ENCODE peak calls at places on chromosomes 13 and 19, in four cellular contexts. One of them, this sample, is unnamed.

GRCh38 chr19:21117041-21117907 is 24.6 kb upstream of the ZNF431 start:
- DNase-seq in GF-D8: no peak
- DNase-seq in left lobe of liver: no peak
- DNase-seq in cortex of kidney: no peak
- DNase-seq in this sample: no peak

GRCh38 chr19:49502866-49503581 is 6.8 kb downstream of the RPS11 start:
- DNase-seq in cortex of kidney: no peak
- DNase-seq in left lobe of liver: no peak
- DNase-seq in GF-D8: no peak
- DNase-seq in this sample: peak; percentile 75

GRCh38 chr13:78852709-78853108 is 193.8 kb upstream of the OBI1 start:
- DNase-seq in cortex of kidney: no peak
- DNase-seq in GF-D8: no peak
- DNase-seq in left lobe of liver: no peak
- DNase-seq in this sample: no peak

GRCh38 chr13:66835040-66835628 is 395.0 kb downstream of the PCDH9 start:
- DNase-seq in cortex of kidney: no peak
- DNase-seq in GF-D8: no peak
- DNase-seq in left lobe of liver: peak; percentile 78
- DNase-seq in this sample: peak; percentile 58

GRCh38 chr19:56350416-56351045 is 35.9 kb upstream of the ZSCAN5A start:
- DNase-seq in left lobe of liver: no peak
- DNase-seq in GF-D8: peak; percentile 11
- DNase-seq in cortex of kidney: no peak
- DNase-seq in this sample: peak; percentile 50

GRCh38 chr19:8069116-8069973 is 16.8 kb downstream of the CCL25 start:
- DNase-seq in left lobe of liver: no peak
- DNase-seq in cortex of kidney: no peak
- DNase-seq in GF-D8: no peak
- DNase-seq in this sample: peak; percentile 50

GRCh38 chr19:3554254-3555083 is 2.9 kb downstream of the MFSD12 start:
- DNase-seq in cortex of kidney: no peak
- DNase-seq in GF-D8: no peak
- DNase-seq in left lobe of liver: no peak
- DNase-seq in this sample: no peak

GRCh38 chr19:1087813-1088418 is 7.3 kb downstream of the POLR2E start:
- DNase-seq in left lobe of liver: no peak
- DNase-seq in GF-D8: peak; percentile 92
- DNase-seq in cortex of kidney: no peak
- DNase-seq in this sample: peak; percentile 70

GRCh38 chr19:51531349-51532315 is at the start of gene SIGLEC6:
- DNase-seq in cortex of kidney: no peak
- DNase-seq in GF-D8: peak; percentile 80
- DNase-seq in left lobe of liver: no peak
- DNase-seq in this sample: peak; percentile 44

GRCh38 chr13:22402682-22403081 is 731.8 kb downstream of the FGF9 start:
- DNase-seq in left lobe of liver: no peak
- DNase-seq in cortex of kidney: no peak
- DNase-seq in GF-D8: no peak
- DNase-seq in this sample: no peak

GRCh38 chr19:52216401-52216800 is 26.5 kb downstream of the PPP2R1A start:
- DNase-seq in GF-D8: no peak
- DNase-seq in cortex of kidney: no peak
- DNase-seq in left lobe of liver: no peak
- DNase-seq in this sample: no peak

GRCh38 chr19:18099623-18099995 is 2.0 kb downstream of the MAST3 start:
- DNase-seq in GF-D8: no peak
- DNase-seq in cortex of kidney: no peak
- DNase-seq in left lobe of liver: no peak
- DNase-seq in this sample: no peak

GRCh38 chr13:20713751-20714150 is 10.3 kb downstream of the IL17D start:
- DNase-seq in GF-D8: no peak
- DNase-seq in left lobe of liver: no peak
- DNase-seq in cortex of kidney: no peak
- DNase-seq in this sample: no peak

GRCh38 chr13:65808061-65808460 is 1422.1 kb downstream of the PCDH9 start:
- DNase-seq in left lobe of liver: no peak
- DNase-seq in GF-D8: no peak
- DNase-seq in cortex of kidney: no peak
- DNase-seq in this sample: no peak